ENCODE peak calls at places on chromosome 22, in seven cellular contexts. Q is H1, B is HepG2, T is GM12878, G is HCT116, K is SK-N-SH, Y is K562. X is an unnamed sample.
A peak's percentile ranks its signal among the peaks of the same experiment; 100 is the strongest.

GRCh38 chr22:39431821-39432251 is 25.0 kb upstream of the MGAT3 start:
- DNase-seq in Q (no peak), B (no peak), T (no peak), G (no peak), K (no peak), Y (no peak), X (peak; percentile 83)

GRCh38 chr22:38172489-38173155 is 9.0 kb downstream of the PLA2G6 start:
- DNase-seq in Q (no peak), B (peak; percentile 66), T (no peak), G (no peak), K (no peak), Y (no peak), X (peak; percentile 98)

GRCh38 chr22:27853404-27853803 is 51.8 kb upstream of the MN1 start:
- DNase-seq in Q (no peak), B (no peak), T (no peak), G (no peak), K (no peak), Y (no peak), X (no peak)

GRCh38 chr22:39150848-39151215 is 1.6 kb downstream of the CBX7 start:
- DNase-seq in Q (no peak), B (no peak), T (no peak), G (no peak), K (no peak), Y (no peak), X (no peak)

GRCh38 chr22:39117585-39118191 is 20.6 kb downstream of the APOBEC3H start:
- DNase-seq in Q (no peak), B (peak; percentile 60), T (peak; percentile 81), G (peak; percentile 53), K (no peak), Y (peak; percentile 42), X (peak; percentile 57)

GRCh38 chr22:27835446-27835845 is 33.9 kb upstream of the MN1 start:
- DNase-seq in Q (no peak), B (no peak), T (no peak), G (no peak), K (no peak), Y (no peak), X (no peak)

GRCh38 chr22:47045691-47046410 is 283.4 kb downstream of the TBC1D22A start:
- DNase-seq in Q (no peak), B (no peak), T (no peak), G (no peak), K (no peak), Y (no peak), X (no peak)

GRCh38 chr22:25899566-25899965 is 157.6 kb downstream of the MYO18B start:
- DNase-seq in Q (no peak), B (no peak), T (no peak), G (no peak), K (no peak), Y (no peak), X (no peak)

GRCh38 chr22:20552450-20552894 is 45.1 kb downstream of the MED15 start:
- DNase-seq in Q (no peak), B (peak; percentile 67), T (no peak), G (no peak), K (no peak), Y (no peak), X (peak; percentile 47)

GRCh38 chr22:38115423-38116205 is 5.1 kb upstream of the BAIAP2L2 start:
- DNase-seq in Q (no peak), B (no peak), T (no peak), G (no peak), K (no peak), Y (no peak), X (no peak)

GRCh38 chr22:36763576-36763975 is 12.3 kb downstream of the IFT27 start:
- DNase-seq in Q (no peak), B (no peak), T (no peak), G (no peak), K (no peak), Y (no peak), X (no peak)

GRCh38 chr22:17234144-17234623 is 14.9 kb upstream of the ADA2 start:
- DNase-seq in Q (peak; percentile 88), B (no peak), T (no peak), G (peak; percentile 34), K (no peak), Y (no peak), X (no peak)

GRCh38 chr22:25153961-25154685 is 45.5 kb upstream of the CRYBB3 start:
- DNase-seq in Q (no peak), B (peak; percentile 36), T (no peak), G (no peak), K (peak; percentile 57), Y (no peak), X (peak; percentile 55)

GRCh38 chr22:19466126-19466716 is 12.8 kb downstream of the UFD1 start:
- DNase-seq in Q (no peak), B (no peak), T (no peak), G (no peak), K (no peak), Y (no peak), X (no peak)

GRCh38 chr22:47927811-47928210 is 1165.4 kb downstream of the TBC1D22A start:
- DNase-seq in Q (no peak), B (no peak), T (no peak), G (no peak), K (no peak), Y (no peak), X (no peak)

GRCh38 chr22:43131773-43132501 is 11.3 kb downstream of the MCAT start:
- DNase-seq in Q (no peak), B (no peak), T (no peak), G (no peak), K (no peak), Y (no peak), X (peak; percentile 23)

GRCh38 chr22:37302617-37303555 is 20.6 kb downstream of the CYTH4 start:
- DNase-seq in Q (no peak), B (no peak), T (no peak), G (no peak), K (no peak), Y (no peak), X (no peak)

GRCh38 chr22:39478461-39478860 is 21.6 kb downstream of the MGAT3 start:
- DNase-seq in Q (peak; percentile 85), B (no peak), T (no peak), G (no peak), K (no peak), Y (peak; percentile 32), X (no peak)

DNA sequence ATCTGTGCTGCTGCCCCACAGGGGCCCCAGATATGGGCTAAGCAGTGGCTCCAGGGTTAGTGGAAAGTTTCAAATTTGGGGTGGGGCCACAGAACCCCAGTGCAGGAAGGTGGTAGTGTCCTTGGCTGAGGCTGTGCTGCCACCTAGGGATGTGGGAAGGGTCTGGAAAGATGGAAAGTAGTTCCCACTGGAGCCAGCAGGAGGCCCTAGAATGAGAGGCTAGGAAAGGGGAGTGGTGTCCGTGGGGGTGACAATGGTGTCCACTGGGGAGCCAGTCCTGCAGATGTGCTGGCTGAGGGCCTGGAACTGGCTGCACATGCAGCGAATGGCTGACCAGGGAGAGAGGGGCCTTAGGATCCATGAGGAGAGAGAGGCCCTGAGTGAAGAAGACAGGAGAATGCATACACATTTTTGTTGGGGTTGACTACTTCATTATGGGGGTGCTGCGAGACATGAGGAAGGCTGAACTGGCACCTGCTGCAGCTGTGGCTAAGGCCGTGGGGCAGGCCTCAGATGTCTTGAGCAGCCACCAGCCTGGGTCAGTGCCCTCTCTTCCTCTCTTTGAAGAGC is 21.1 kb downstream of the RFPL3 start:
- DNase-seq in Q (peak; percentile 91), B (peak; percentile 51), T (no peak), G (peak; percentile 54), K (peak; percentile 80), Y (peak; percentile 73), X (peak; percentile 62)
- TF ChIP-seq CTCF in Q (peak; percentile 99), B (peak; percentile 85), T (peak; percentile 54), G (peak; percentile 98), K (peak; percentile 64), Y (peak; percentile 99), X (peak; percentile 97)

DNA sequence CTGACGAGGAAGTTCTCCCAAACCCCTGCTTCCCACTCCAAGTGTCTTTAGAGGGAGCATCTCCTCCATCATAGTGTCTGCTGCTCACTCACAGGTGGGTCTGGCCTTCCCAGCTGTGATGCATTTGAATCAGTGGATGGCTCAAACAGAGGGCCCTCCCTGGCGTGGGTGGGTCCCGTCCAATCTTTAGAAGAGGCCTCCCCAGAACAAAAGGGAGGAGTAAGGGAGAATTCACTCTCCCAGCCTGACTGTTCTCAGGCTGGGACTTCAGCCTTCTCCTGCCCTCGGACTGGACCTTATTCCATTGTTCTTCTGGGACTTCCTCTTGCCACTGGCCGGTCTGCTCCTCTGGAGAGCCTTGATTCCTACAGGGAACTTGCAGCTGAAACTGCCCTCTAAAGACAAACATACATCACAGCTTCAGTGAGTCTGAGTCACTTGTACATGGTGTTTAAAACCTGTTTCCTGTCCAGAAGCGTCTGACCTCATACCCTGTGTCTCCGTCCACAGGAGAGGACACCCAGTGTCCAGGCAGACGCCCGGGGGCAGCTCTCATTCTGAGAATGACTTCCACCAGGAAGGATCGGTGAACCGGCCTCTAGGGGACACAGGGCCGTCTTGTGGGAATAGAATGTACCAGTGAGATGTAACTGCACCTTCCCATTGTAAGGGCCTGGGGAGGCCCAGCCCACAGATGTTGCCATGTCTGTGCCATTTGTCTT is 234.7 kb downstream of the BRD1 start:
- DNase-seq in Q (no peak), B (no peak), T (no peak), G (no peak), K (no peak), Y (no peak), X (peak; percentile 57)
- TF ChIP-seq MAX in Q (no peak), B (no peak), T (no peak), G (no peak), K (no peak), Y (no peak), X (no peak)

GRCh38 chr22:45031629-45032403 is 22.0 kb upstream of the PHF21B start:
- DNase-seq in Q (no peak), B (no peak), T (no peak), G (no peak), K (no peak), Y (no peak), X (no peak)
- TF ChIP-seq POLR2AphosphoS5 in Q (no peak), B (no peak), T (no peak), G (no peak), K (no peak), Y (no peak), X (no peak)

DNA sequence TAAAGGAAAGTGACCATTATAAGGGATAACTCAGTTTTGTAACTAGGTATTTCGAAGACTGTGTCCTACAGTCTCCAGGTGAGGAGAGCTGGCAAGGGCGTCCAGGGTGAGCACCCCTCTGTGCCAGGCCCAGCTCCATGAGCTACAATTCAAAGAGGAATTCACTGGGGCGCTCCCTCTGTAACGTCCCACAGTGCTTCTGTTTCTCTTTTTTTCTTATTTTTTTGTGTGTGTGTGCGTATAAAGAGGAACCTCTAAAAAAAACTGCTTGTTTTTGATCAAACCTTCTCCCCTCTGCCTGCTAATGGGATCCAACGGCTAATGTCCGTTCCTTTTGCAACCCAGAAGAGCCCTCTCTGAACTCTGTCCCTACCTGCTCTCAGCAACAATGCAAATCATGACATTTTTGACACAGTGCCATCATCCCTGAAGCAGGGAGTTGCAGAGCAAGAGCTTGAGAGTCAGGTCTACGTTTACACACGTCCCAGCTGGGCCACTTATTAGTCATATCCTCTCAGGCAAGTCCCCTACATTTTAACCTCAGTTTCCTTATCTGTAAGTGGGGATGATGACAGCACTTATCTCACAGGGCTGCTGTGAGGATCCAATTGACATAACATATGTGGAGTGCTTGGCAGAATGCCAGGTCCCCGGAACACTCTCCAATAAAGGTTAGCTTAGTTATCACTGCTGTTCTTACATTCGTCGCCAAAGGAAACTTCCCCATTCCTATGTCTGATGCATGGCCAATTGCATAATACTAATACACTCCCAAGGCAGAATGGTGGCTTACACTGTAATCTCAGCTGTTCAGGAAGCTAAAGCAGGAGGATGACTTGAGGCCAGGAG is 16.9 kb downstream of the ASCC2 start:
- DNase-seq in Q (no peak), B (peak; percentile 86), T (peak; percentile 82), G (peak; percentile 49), K (peak; percentile 68), Y (peak; percentile 88), X (peak; percentile 84)
- TF ChIP-seq CTCF in Q (no peak), B (no peak), T (no peak), G (no peak), K (no peak), Y (no peak), X (no peak)

GRCh38 chr22:49689858-49690257 is 137.8 kb downstream of the BRD1 start:
- DNase-seq in Q (no peak), B (no peak), T (no peak), G (no peak), K (no peak), Y (no peak), X (no peak)
- TF ChIP-seq MAX in Q (no peak), B (no peak), T (no peak), G (no peak), K (no peak), Y (no peak), X (no peak)